ENCODE peak calls at places on chromosomes 16 and 17, in eight cellular contexts. T is NCI-H2029; A is stimulated activated CD4-positive, alpha-beta T cell treated with anti-CD3 and anti-CD28 coated beads, Interleukin-1b, Interleukin-23, amount 100 ng/mL, for 24 hours; D is activated T-helper 2 cell treated with anti-CD3 and anti-CD28 coated beads, Interferon-gamma antibody, Interleukin-2, Interleukin-4, amounts not matched to agents 10 μg/mL and 5 μg/mL and 100 μg/mL, durations not matched to agents 14 hours and 24 hours and 36 hours; M is COLO829; U is heart right ventricle; Z is uterus; B is ecto neural progenitor cell. E is an unnamed sample.

GRCh38 chr17:44924107-44924544 is 8.8 kb upstream of the GFAP start:
- DNase-seq in B (no peak), D (no peak), Z (no peak), M (no peak), U (no peak), A (no peak), T (no peak), E (no peak)

GRCh38 chr16:793414-793813 is 5.0 kb downstream of the CHTF18 start:
- DNase-seq in U (no peak), Z (no peak), D (no peak), A (no peak), M (no peak), B (no peak), T (no peak), E (no peak)

GRCh38 chr16:1375298-1375640 is 23.5 kb downstream of the GNPTG start:
- DNase-seq in T (no peak), M (no peak), Z (no peak), A (no peak), D (no peak), U (no peak), B (no peak), E (no peak)

GRCh38 chr17:10025976-10026785 is 121.1 kb upstream of the RCVRN start:
- DNase-seq in U (no peak), Z (no peak), M (no peak), D (no peak), A (no peak), T (no peak), B (no peak), E (no peak)

GRCh38 chr16:28258571-28258970 is 33.8 kb upstream of the SBK1 start:
- DNase-seq in U (peak), B (no peak), T (no peak), M (no peak), A (no peak), D (no peak), Z (no peak), E (no peak)

GRCh38 chr17:4313482-4314114 is 49.8 kb upstream of the ANKFY1 start:
- DNase-seq in A (no peak), Z (no peak), T (no peak), D (no peak), B (no peak), U (no peak), M (no peak), E (no peak)

GRCh38 chr16:87263418-87264052 is 53.7 kb downstream of the C16orf95 start:
- DNase-seq in D (no peak), Z (no peak), A (no peak), T (no peak), M (no peak), B (no peak), U (no peak), E (no peak)

GRCh38 chr17:81048827-81049371 is 13.9 kb downstream of the BAIAP2 start:
- DNase-seq in U (no peak), T (no peak), M (no peak), A (no peak), B (no peak), D (no peak), Z (no peak), E (no peak)

GRCh38 chr17:36747861-36748260 is 146.5 kb downstream of the MRM1 start:
- DNase-seq in T (no peak), B (no peak), A (no peak), M (no peak), U (no peak), Z (no peak), D (no peak), E (no peak)

GRCh38 chr17:43871947-43872690 is 25.1 kb downstream of the CD300LG start:
- DNase-seq in A (no peak), D (no peak), U (no peak), T (no peak), Z (no peak), M (no peak), B (no peak), E (no peak)